ENCODE peak calls at places on chromosome 6, in six cellular contexts. Z is psoas muscle; X is CD8-positive, alpha-beta T cell; B is foreskin fibroblast; P is spleen; D is lower leg skin. Q is an unnamed sample.

GRCh38 chr6:17583811-17584210 is 16.3 kb upstream of the FAM8A1 start:
- DNase-seq in P (no peak), X (no peak), D (no peak), B (peak), Z (no peak), Q (no peak)

GRCh38 chr6:17589402-17590116 is 10.5 kb upstream of the FAM8A1 start:
- DNase-seq in Z (no peak), B (peak), P (no peak), X (no peak), D (no peak), Q (peak)

GRCh38 chr6:71473908-71474307 is 185.3 kb downstream of the OGFRL1 start:
- DNase-seq in Z (peak), X (no peak), B (peak), P (no peak), D (peak), Q (no peak)

GRCh38 chr6:93177918-93178317 is 241.4 kb downstream of the EPHA7 start:
- DNase-seq in X (no peak), Z (no peak), D (no peak), P (no peak), B (no peak), Q (no peak)

GRCh38 chr6:76490456-76490855 is 418.0 kb upstream of the IMPG1 start:
- DNase-seq in Z (no peak), P (no peak), D (no peak), X (no peak), B (no peak), Q (no peak)

GRCh38 chr6:70957284-70957617 is 391 bp upstream of the B3GAT2 start:
- DNase-seq in P (no peak), X (no peak), D (no peak), B (no peak), Z (no peak), Q (no peak)

GRCh38 chr6:17280552-17281090 is 540 bp upstream of the RBM24 start:
- DNase-seq in Z (peak), D (no peak), B (peak), X (no peak), P (peak), Q (no peak)

GRCh38 chr6:38262609-38263008 is 377.1 kb downstream of the BTBD9 start:
- DNase-seq in B (peak), X (no peak), Z (no peak), P (no peak), D (no peak), Q (no peak)

GRCh38 chr6:16334671-16335070 is 96.3 kb downstream of the GMPR start:
- DNase-seq in X (no peak), Z (peak), P (no peak), B (peak), D (peak), Q (no peak)

GRCh38 chr6:155026366-155027045 is 31.4 kb downstream of the TIAM2 start:
- DNase-seq in Z (peak), D (peak), P (no peak), X (no peak), B (peak), Q (peak)

GRCh38 chr6:40185486-40185885 is 251.2 kb upstream of the MOCS1 start:
- DNase-seq in P (no peak), Z (no peak), B (no peak), D (no peak), X (no peak), Q (no peak)

GRCh38 chr6:40187654-40188053 is 253.4 kb upstream of the MOCS1 start:
- DNase-seq in B (no peak), D (no peak), X (no peak), P (no peak), Z (no peak), Q (no peak)

GRCh38 chr6:40183902-40184301 is 249.6 kb upstream of the MOCS1 start:
- DNase-seq in X (no peak), P (no peak), B (no peak), D (no peak), Z (no peak), Q (no peak)

GRCh38 chr6:40192516-40192915 is 258.3 kb upstream of the MOCS1 start:
- DNase-seq in D (no peak), Z (no peak), P (no peak), B (no peak), X (no peak), Q (no peak)

DNA sequence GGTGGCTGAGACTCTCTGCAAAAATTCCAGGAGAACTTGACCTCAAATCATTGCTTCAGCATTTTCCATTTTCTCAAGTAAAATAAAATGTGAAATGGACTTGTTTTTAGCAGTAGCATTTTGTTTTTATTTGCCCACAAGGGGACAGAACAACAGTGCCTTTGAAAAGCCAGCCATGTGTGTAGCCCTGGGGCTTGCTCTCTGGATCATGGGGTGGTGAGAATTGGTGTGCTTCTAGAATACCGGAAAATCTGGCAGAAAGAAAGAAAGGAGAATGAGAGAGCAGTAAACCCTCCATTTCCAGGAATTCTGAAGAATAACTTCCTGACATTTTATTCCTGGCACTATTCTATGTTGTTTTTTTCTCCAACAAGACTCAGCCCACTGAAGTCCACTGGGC is 254.7 kb upstream of the MOCS1 start:
- DNase-seq in P (no peak), D (no peak), B (no peak), X (no peak), Z (no peak), Q (no peak)
- H3K4me3 ChIP-seq in P (no peak), D (no peak), B (no peak), X (no peak), Z (no peak), Q (no peak)

GRCh38 chr6:34237722-34238506 is 1.2 kb downstream of the HMGA1 start:
- DNase-seq in D (peak), P (peak), Z (peak), B (peak), X (peak), Q (no peak)
- TF ChIP-seq CTCF in D (no peak), P (peak), Z (peak), B (peak), X (peak), Q (peak)

GRCh38 chr6:99613398-99613704 is 6.7 kb downstream of the PRDM13 start:
- DNase-seq in P (peak), B (peak), D (peak), X (no peak), Z (peak), Q (no peak)
- H3K4me3 ChIP-seq in P (peak), B (no peak), D (peak), X (peak), Z (peak), Q (peak)

GRCh38 chr6:97136644-97137358 is 146.2 kb downstream of the MMS22L start:
- DNase-seq in X (no peak), D (no peak), B (no peak), P (no peak), Z (no peak), Q (peak)

GRCh38 chr6:97141756-97142155 is 141.3 kb downstream of the MMS22L start:
- DNase-seq in D (no peak), X (no peak), Z (no peak), P (no peak), B (no peak), Q (no peak)

GRCh38 chr6:97133071-97133470 is 149.9 kb downstream of the MMS22L start:
- DNase-seq in Z (no peak), B (no peak), X (no peak), P (no peak), D (no peak), Q (no peak)

DNA sequence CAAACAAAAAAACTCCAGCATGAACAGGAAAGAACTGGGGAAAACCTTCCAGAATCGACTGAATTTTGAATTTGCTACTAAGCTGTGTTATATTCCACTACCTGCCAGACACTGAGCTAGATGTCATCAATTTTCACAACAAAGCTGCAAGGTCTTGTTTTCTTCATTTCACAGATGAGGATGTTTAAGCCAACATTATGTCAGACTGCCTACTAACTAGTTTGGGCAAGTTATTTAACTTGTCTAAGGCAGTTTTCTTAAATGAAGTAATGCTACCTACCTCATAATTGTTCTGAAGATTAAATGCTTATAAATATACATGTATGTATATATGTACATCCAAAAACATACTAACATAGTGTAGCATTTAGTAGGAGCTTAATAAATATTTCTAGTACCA is 144.4 kb downstream of the MMS22L start:
- DNase-seq in X (no peak), B (no peak), Z (no peak), D (no peak), P (no peak), Q (no peak)
- TF ChIP-seq CTCF in X (no peak), B (no peak), Z (no peak), D (no peak), P (no peak), Q (no peak)

GRCh38 chr6:85866373-85866740 is 223.7 kb upstream of the SYNCRIP start:
- DNase-seq in Z (no peak), X (no peak), D (no peak), P (no peak), B (peak), Q (no peak)
- H3K4me3 ChIP-seq in Z (peak), X (no peak), D (no peak), P (peak), B (peak), Q (no peak)

DNA sequence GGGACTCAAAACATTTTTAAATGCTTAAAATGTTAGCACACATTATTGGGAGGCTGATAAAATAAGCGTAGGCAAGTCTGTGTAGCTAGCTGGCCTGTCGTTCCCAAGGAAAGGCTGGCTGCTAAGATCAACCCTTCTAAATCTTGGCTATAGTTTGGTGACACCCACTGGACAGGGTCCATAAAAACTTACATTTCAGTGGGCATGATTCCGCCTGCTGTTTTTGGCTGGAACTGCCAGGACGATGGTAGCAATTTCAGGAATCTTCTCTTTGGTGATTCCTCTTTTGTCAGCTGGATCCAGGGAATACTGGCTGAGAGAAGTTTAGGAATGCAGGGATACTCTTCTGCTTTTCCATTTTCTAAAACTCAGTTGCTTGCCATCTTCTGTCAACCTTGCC is 162.2 kb downstream of the NKAIN2 start:
- DNase-seq in Z (no peak), P (no peak), X (no peak), B (no peak), D (no peak), Q (no peak)
- TF ChIP-seq CTCF in Z (peak), P (no peak), X (no peak), B (no peak), D (no peak), Q (no peak)

DNA sequence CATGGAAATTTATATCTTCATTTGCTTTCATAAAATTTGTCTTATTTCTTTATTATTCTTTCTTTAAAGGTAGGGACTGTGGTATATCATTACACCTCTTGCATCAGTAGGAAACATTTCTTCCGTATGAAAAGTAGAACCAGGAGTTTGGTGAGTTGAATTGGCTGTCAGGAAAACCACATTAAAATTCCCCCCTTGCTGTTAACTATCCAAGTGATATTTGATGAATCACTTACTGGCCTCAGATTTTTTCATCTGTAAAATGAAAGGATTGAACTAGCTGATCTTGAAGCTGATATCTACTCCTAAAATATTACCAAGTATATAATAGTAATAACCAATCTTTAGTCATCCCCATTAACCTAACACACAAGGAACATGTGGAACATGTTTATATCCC is 460.9 kb downstream of the GJA1 start:
- DNase-seq in B (no peak), X (no peak), P (no peak), Z (no peak), D (no peak), Q (no peak)
- H3K4me3 ChIP-seq in B (no peak), X (no peak), P (no peak), Z (no peak), D (no peak), Q (no peak)

GRCh38 chr6:144023216-144023615 is 15.2 kb upstream of the PLAGL1 start:
- DNase-seq in D (no peak), Z (no peak), X (no peak), B (no peak), P (no peak), Q (no peak)

GRCh38 chr6:144017167-144018094 is 9.4 kb upstream of the PLAGL1 start:
- DNase-seq in Z (no peak), P (no peak), X (no peak), B (no peak), D (no peak), Q (no peak)

GRCh38 chr6:144019929-144020328 is 11.9 kb upstream of the PLAGL1 start:
- DNase-seq in Z (no peak), X (no peak), P (no peak), B (no peak), D (no peak), Q (no peak)
- TF ChIP-seq CTCF in Z (no peak), X (no peak), P (no peak), B (no peak), D (no peak), Q (no peak)

DNA sequence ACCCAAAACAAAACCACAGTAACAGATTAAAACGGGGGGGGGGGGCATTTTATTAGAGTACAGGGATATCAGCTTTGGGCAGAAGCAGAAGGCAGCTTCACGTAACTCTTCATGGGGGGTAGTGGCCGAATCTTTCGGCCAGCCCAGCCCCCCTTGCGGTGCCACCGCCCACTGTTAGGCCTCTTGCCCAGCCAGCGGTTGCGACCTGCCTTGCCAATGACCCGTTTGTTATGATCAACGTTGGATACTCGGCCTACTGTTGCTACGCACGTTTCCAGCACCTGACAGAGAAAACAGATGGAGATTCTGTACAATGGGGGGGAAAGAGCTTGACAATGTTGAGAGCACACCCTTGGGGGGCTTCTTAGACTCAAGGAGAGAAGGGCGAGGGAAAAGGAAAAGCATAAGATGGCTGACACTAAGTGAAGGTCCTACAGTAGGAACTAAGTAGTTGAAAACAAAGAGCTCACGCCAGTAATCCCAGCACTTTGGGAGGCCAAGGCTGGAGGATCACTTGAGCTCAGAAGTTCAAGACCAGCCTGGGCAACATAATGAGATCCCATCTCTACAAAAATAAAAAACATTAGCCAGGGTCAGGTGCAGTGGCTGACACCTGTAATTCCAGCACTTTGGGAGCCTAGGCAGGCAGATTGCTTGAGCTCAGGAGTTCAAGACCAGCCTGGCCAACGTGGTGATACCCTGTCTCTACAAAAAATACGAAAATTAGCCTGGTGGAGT is 724 bp upstream of the CUL7 start:
- DNase-seq in Z (no peak), B (no peak), X (no peak), P (no peak), D (no peak), Q (no peak)
- H3K4me3 ChIP-seq in Z (peak), B (peak), X (peak), P (peak), D (no peak), Q (peak)

GRCh38 chr6:12173670-12174069 is 116.5 kb upstream of the EDN1 start:
- DNase-seq in Z (no peak), B (peak), X (no peak), D (no peak), P (no peak), Q (no peak)
- TF ChIP-seq CTCF in Z (no peak), B (no peak), X (no peak), D (no peak), P (no peak), Q (no peak)